ENCODE peak calls at places on chromosomes 2 and 18, in five cellular contexts. One of them, this sample, is unnamed.

GRCh38 chr2:142592171-142592570 is 285.3 kb upstream of the KYNU start:
- DNase-seq in H1: no peak
- DNase-seq in neuronal stem cell: no peak
- DNase-seq in mesenchymal stem cell: no peak
- DNase-seq in trophoblast cell: no peak
- DNase-seq in this sample: no peak

GRCh38 chr2:188292446-188293239 is 969 bp downstream of the GULP1 start:
- DNase-seq in H1: peak
- DNase-seq in neuronal stem cell: peak
- DNase-seq in mesenchymal stem cell: peak
- DNase-seq in trophoblast cell: peak
- DNase-seq in this sample: peak

GRCh38 chr2:72032481-72033041 is 115.1 kb downstream of the CYP26B1 start:
- DNase-seq in H1: peak
- DNase-seq in neuronal stem cell: no peak
- DNase-seq in mesenchymal stem cell: no peak
- DNase-seq in trophoblast cell: no peak
- DNase-seq in this sample: no peak

GRCh38 chr2:98880266-98881152 is 55.5 kb downstream of the CRACDL start:
- DNase-seq in H1: peak
- DNase-seq in neuronal stem cell: no peak
- DNase-seq in mesenchymal stem cell: no peak
- DNase-seq in trophoblast cell: no peak
- DNase-seq in this sample: no peak

GRCh38 chr2:24761866-24762265 is 31.3 kb downstream of the PTRHD1 start:
- DNase-seq in H1: no peak
- DNase-seq in neuronal stem cell: no peak
- DNase-seq in mesenchymal stem cell: no peak
- DNase-seq in trophoblast cell: no peak
- DNase-seq in this sample: no peak

GRCh38 chr2:109032229-109032800 is 43.3 kb upstream of the EDAR start:
- DNase-seq in H1: no peak
- DNase-seq in neuronal stem cell: no peak
- DNase-seq in mesenchymal stem cell: no peak
- DNase-seq in trophoblast cell: no peak
- DNase-seq in this sample: no peak

GRCh38 chr2:201932511-201932910 is 101.1 kb upstream of the FZD7 start:
- DNase-seq in H1: no peak
- DNase-seq in neuronal stem cell: no peak
- DNase-seq in mesenchymal stem cell: no peak
- DNase-seq in trophoblast cell: no peak
- DNase-seq in this sample: no peak

GRCh38 chr2:85179541-85179940 is 46.3 kb downstream of the TCF7L1 start:
- DNase-seq in H1: no peak
- DNase-seq in neuronal stem cell: no peak
- DNase-seq in mesenchymal stem cell: no peak
- DNase-seq in trophoblast cell: no peak
- DNase-seq in this sample: no peak

GRCh38 chr2:61634512-61634911 is 96.4 kb upstream of the XPO1 start:
- DNase-seq in H1: no peak
- DNase-seq in neuronal stem cell: no peak
- DNase-seq in mesenchymal stem cell: no peak
- DNase-seq in trophoblast cell: no peak
- DNase-seq in this sample: no peak

GRCh38 chr2:141384676-141385075 is 746.1 kb downstream of the LRP1B start:
- DNase-seq in H1: no peak
- DNase-seq in neuronal stem cell: no peak
- DNase-seq in mesenchymal stem cell: peak
- DNase-seq in trophoblast cell: no peak
- DNase-seq in this sample: no peak

GRCh38 chr18:13139885-13140450 is 78.6 kb upstream of the LDLRAD4 start:
- DNase-seq in H1: no peak
- DNase-seq in neuronal stem cell: no peak
- DNase-seq in mesenchymal stem cell: no peak
- DNase-seq in trophoblast cell: no peak
- DNase-seq in this sample: no peak

GRCh38 chr2:106161938-106162814 is 31.9 kb downstream of the UXS1 start:
- DNase-seq in H1: no peak
- DNase-seq in neuronal stem cell: no peak
- DNase-seq in mesenchymal stem cell: no peak
- DNase-seq in trophoblast cell: peak
- DNase-seq in this sample: no peak
- H2BK12ac ChIP-seq in H1: no peak
- H2BK12ac ChIP-seq in neuronal stem cell: no peak
- H2BK12ac ChIP-seq in mesenchymal stem cell: no peak
- H2BK12ac ChIP-seq in trophoblast cell: no peak
- H2BK12ac ChIP-seq in this sample: no peak

GRCh38 chr2:160425394-160425793 is 68.2 kb downstream of the RBMS1 start:
- DNase-seq in H1: no peak
- DNase-seq in neuronal stem cell: no peak
- DNase-seq in mesenchymal stem cell: peak
- DNase-seq in trophoblast cell: no peak
- DNase-seq in this sample: no peak
- H4K91ac ChIP-seq in H1: no peak
- H4K91ac ChIP-seq in neuronal stem cell: no peak
- H4K91ac ChIP-seq in mesenchymal stem cell: no peak
- H4K91ac ChIP-seq in trophoblast cell: no peak
- H4K91ac ChIP-seq in this sample: no peak

GRCh38 chr2:176356251-176356650 is 87.0 kb downstream of the MTX2 start:
- DNase-seq in H1: no peak
- DNase-seq in neuronal stem cell: no peak
- DNase-seq in mesenchymal stem cell: no peak
- DNase-seq in trophoblast cell: no peak
- DNase-seq in this sample: no peak
- H2AFZ ChIP-seq in H1: no peak
- H2AFZ ChIP-seq in neuronal stem cell: no peak
- H2AFZ ChIP-seq in mesenchymal stem cell: no peak
- H2AFZ ChIP-seq in trophoblast cell: no peak
- H2AFZ ChIP-seq in this sample: no peak

GRCh38 chr18:54849683-54850082 is 21.4 kb downstream of the RAB27B start:
- DNase-seq in H1: no peak
- DNase-seq in neuronal stem cell: no peak
- DNase-seq in mesenchymal stem cell: no peak
- DNase-seq in trophoblast cell: no peak
- DNase-seq in this sample: no peak
- H2BK12ac ChIP-seq in H1: no peak
- H2BK12ac ChIP-seq in neuronal stem cell: no peak
- H2BK12ac ChIP-seq in mesenchymal stem cell: no peak
- H2BK12ac ChIP-seq in trophoblast cell: no peak
- H2BK12ac ChIP-seq in this sample: no peak

GRCh38 chr2:216220976-216221375 is 111.8 kb downstream of the XRCC5 start:
- DNase-seq in H1: no peak
- DNase-seq in neuronal stem cell: no peak
- DNase-seq in mesenchymal stem cell: no peak
- DNase-seq in trophoblast cell: no peak
- DNase-seq in this sample: no peak
- H4K91ac ChIP-seq in H1: no peak
- H4K91ac ChIP-seq in neuronal stem cell: no peak
- H4K91ac ChIP-seq in mesenchymal stem cell: peak
- H4K91ac ChIP-seq in trophoblast cell: no peak
- H4K91ac ChIP-seq in this sample: no peak